ENCODE peak calls at places on chromosome 7, in six cellular contexts. One of them, this sample, is unnamed.
A peak's percentile ranks its signal among the peaks of the same experiment; 100 is the strongest.

GRCh38 chr7:35680403-35681013 is 14.4 kb downstream of the HERPUD2 start:
- DNase-seq in osteoblast: peak; percentile 76
- DNase-seq in OCI-LY7: no peak
- DNase-seq in Panc1: no peak
- DNase-seq in IMR-90: no peak
- DNase-seq in neural progenitor cell: no peak
- DNase-seq in this sample: no peak

GRCh38 chr7:12570529-12571461 is at the start of gene SCIN:
- DNase-seq in osteoblast: peak; percentile 87
- DNase-seq in OCI-LY7: no peak
- DNase-seq in Panc1: no peak
- DNase-seq in IMR-90: no peak
- DNase-seq in neural progenitor cell: peak; percentile 61
- DNase-seq in this sample: peak; percentile 74

GRCh38 chr7:114663502-114663901 is 248.9 kb downstream of the FOXP2 start:
- DNase-seq in osteoblast: no peak
- DNase-seq in OCI-LY7: peak; percentile 1
- DNase-seq in Panc1: no peak
- DNase-seq in IMR-90: peak; percentile 34
- DNase-seq in neural progenitor cell: peak; percentile 34
- DNase-seq in this sample: no peak

GRCh38 chr7:157547611-157548010 is 210.8 kb downstream of the DNAJB6 start:
- DNase-seq in osteoblast: peak; percentile 61
- DNase-seq in OCI-LY7: no peak
- DNase-seq in Panc1: no peak
- DNase-seq in IMR-90: no peak
- DNase-seq in neural progenitor cell: no peak
- DNase-seq in this sample: no peak

GRCh38 chr7:129771928-129772479 is 160.5 kb downstream of the NRF1 start:
- DNase-seq in osteoblast: peak; percentile 81
- DNase-seq in OCI-LY7: no peak
- DNase-seq in Panc1: no peak
- DNase-seq in IMR-90: no peak
- DNase-seq in neural progenitor cell: peak; percentile 56
- DNase-seq in this sample: no peak

GRCh38 chr7:129914536-129915272 is 38.1 kb downstream of the UBE2H start:
- DNase-seq in osteoblast: no peak
- DNase-seq in OCI-LY7: no peak
- DNase-seq in Panc1: no peak
- DNase-seq in IMR-90: no peak
- DNase-seq in neural progenitor cell: no peak
- DNase-seq in this sample: no peak

GRCh38 chr7:129989466-129989865 is 36.7 kb upstream of the UBE2H start:
- DNase-seq in osteoblast: no peak
- DNase-seq in OCI-LY7: no peak
- DNase-seq in Panc1: no peak
- DNase-seq in IMR-90: no peak
- DNase-seq in neural progenitor cell: no peak
- DNase-seq in this sample: no peak

GRCh38 chr7:44282601-44283171 is 42.7 kb downstream of the CAMK2B start:
- DNase-seq in osteoblast: peak; percentile 82
- DNase-seq in OCI-LY7: no peak
- DNase-seq in Panc1: no peak
- DNase-seq in IMR-90: no peak
- DNase-seq in neural progenitor cell: no peak
- DNase-seq in this sample: peak; percentile 28

GRCh38 chr7:91550931-91551330 is 286.7 kb downstream of the FZD1 start:
- DNase-seq in osteoblast: no peak
- DNase-seq in OCI-LY7: no peak
- DNase-seq in Panc1: no peak
- DNase-seq in IMR-90: no peak
- DNase-seq in neural progenitor cell: no peak
- DNase-seq in this sample: no peak

GRCh38 chr7:23333671-23334246 is 34.6 kb downstream of the MALSU1 start:
- DNase-seq in osteoblast: peak; percentile 88
- DNase-seq in OCI-LY7: no peak
- DNase-seq in Panc1: peak; percentile 80
- DNase-seq in IMR-90: peak; percentile 96
- DNase-seq in neural progenitor cell: no peak
- DNase-seq in this sample: no peak

GRCh38 chr7:73701357-73701995 is 18.0 kb downstream of the STX1A start:
- DNase-seq in osteoblast: peak; percentile 97
- DNase-seq in OCI-LY7: peak; percentile 35
- DNase-seq in Panc1: peak; percentile 76
- DNase-seq in IMR-90: peak; percentile 33
- DNase-seq in neural progenitor cell: peak; percentile 75
- DNase-seq in this sample: no peak

GRCh38 chr7:44697136-44698045 is 51.3 kb upstream of the ZMIZ2 start:
- DNase-seq in osteoblast: no peak
- DNase-seq in OCI-LY7: no peak
- DNase-seq in Panc1: no peak
- DNase-seq in IMR-90: no peak
- DNase-seq in neural progenitor cell: no peak
- DNase-seq in this sample: no peak

GRCh38 chr7:106916689-106917088 is 51.6 kb downstream of the PIK3CG start:
- DNase-seq in osteoblast: no peak
- DNase-seq in OCI-LY7: no peak
- DNase-seq in Panc1: no peak
- DNase-seq in IMR-90: peak; percentile 15
- DNase-seq in neural progenitor cell: no peak
- DNase-seq in this sample: no peak

GRCh38 chr7:158470336-158470735 is 117.3 kb downstream of the PTPRN2 start:
- DNase-seq in osteoblast: no peak
- DNase-seq in OCI-LY7: no peak
- DNase-seq in Panc1: no peak
- DNase-seq in IMR-90: no peak
- DNase-seq in neural progenitor cell: no peak
- DNase-seq in this sample: no peak

GRCh38 chr7:158827411-158828342 is 1.6 kb downstream of the ESYT2 start:
- DNase-seq in osteoblast: peak; percentile 84
- DNase-seq in OCI-LY7: peak; percentile 23
- DNase-seq in Panc1: no peak
- DNase-seq in IMR-90: peak; percentile 40
- DNase-seq in neural progenitor cell: no peak
- DNase-seq in this sample: no peak

GRCh38 chr7:75639071-75639892 is 99.5 kb downstream of the HIP1 start:
- DNase-seq in osteoblast: peak; percentile 94
- DNase-seq in OCI-LY7: peak; percentile 41
- DNase-seq in Panc1: no peak
- DNase-seq in IMR-90: peak; percentile 22
- DNase-seq in neural progenitor cell: peak; percentile 93
- DNase-seq in this sample: peak; percentile 78

GRCh38 chr7:115933463-115933862 is 97.1 kb downstream of the TFEC start:
- DNase-seq in osteoblast: no peak
- DNase-seq in OCI-LY7: no peak
- DNase-seq in Panc1: no peak
- DNase-seq in IMR-90: no peak
- DNase-seq in neural progenitor cell: no peak
- DNase-seq in this sample: no peak

GRCh38 chr7:16984346-16984745 is 102.6 kb upstream of the AGR3 start:
- DNase-seq in osteoblast: no peak
- DNase-seq in OCI-LY7: no peak
- DNase-seq in Panc1: no peak
- DNase-seq in IMR-90: no peak
- DNase-seq in neural progenitor cell: no peak
- DNase-seq in this sample: no peak

GRCh38 chr7:107048783-107049418 is 4.4 kb downstream of the PRKAR2B start:
- DNase-seq in osteoblast: no peak
- DNase-seq in OCI-LY7: no peak
- DNase-seq in Panc1: no peak
- DNase-seq in IMR-90: no peak
- DNase-seq in neural progenitor cell: no peak
- DNase-seq in this sample: no peak

GRCh38 chr7:142556745-142557144 is 192.5 kb upstream of the PRSS1 start:
- DNase-seq in osteoblast: peak; percentile 84
- DNase-seq in OCI-LY7: no peak
- DNase-seq in Panc1: peak; percentile 94
- DNase-seq in IMR-90: peak; percentile 99
- DNase-seq in neural progenitor cell: no peak
- DNase-seq in this sample: no peak

GRCh38 chr7:68792351-68792750 is 805.9 kb upstream of the AUTS2 start:
- DNase-seq in osteoblast: no peak
- DNase-seq in OCI-LY7: no peak
- DNase-seq in Panc1: no peak
- DNase-seq in IMR-90: no peak
- DNase-seq in neural progenitor cell: no peak
- DNase-seq in this sample: no peak

GRCh38 chr7:36287371-36288241 is 102.1 kb upstream of the ANLN start:
- DNase-seq in osteoblast: peak; percentile 65
- DNase-seq in OCI-LY7: peak; percentile 82
- DNase-seq in Panc1: peak; percentile 78
- DNase-seq in IMR-90: no peak
- DNase-seq in neural progenitor cell: no peak
- DNase-seq in this sample: no peak

GRCh38 chr7:5630670-5631069 is 150.8 kb downstream of the RNF216 start:
- DNase-seq in osteoblast: peak; percentile 11
- DNase-seq in OCI-LY7: no peak
- DNase-seq in Panc1: no peak
- DNase-seq in IMR-90: no peak
- DNase-seq in neural progenitor cell: no peak
- DNase-seq in this sample: no peak

DNA sequence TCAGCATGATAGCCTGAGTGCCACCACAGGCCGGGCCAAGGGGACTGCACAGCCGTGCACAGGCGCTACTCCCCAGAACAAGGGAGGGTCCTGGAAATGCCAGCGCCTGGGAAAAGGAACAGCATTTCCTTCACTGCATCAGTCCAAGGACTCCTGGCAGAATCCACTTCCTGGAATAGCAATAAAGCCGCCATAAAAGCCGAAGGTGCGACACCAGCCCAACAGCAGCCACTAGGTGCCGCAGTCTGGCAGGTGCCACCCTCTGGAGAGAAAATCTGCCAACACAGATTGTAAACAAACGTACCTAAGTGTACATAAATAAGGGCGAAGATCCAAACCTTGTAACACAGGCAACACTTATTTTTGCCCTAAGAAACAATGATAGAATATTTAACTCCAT is 22.3 kb downstream of the VOPP1 start:
- DNase-seq in osteoblast: no peak
- DNase-seq in OCI-LY7: peak; percentile 68
- DNase-seq in Panc1: no peak
- DNase-seq in IMR-90: no peak
- DNase-seq in neural progenitor cell: no peak
- DNase-seq in this sample: peak; percentile 76
- TF ChIP-seq CTCF in osteoblast: no peak
- TF ChIP-seq CTCF in OCI-LY7: peak; percentile 97
- TF ChIP-seq CTCF in Panc1: peak; percentile 95
- TF ChIP-seq CTCF in IMR-90: no peak
- TF ChIP-seq CTCF in neural progenitor cell: peak; percentile 18
- TF ChIP-seq CTCF in this sample: peak; percentile 56

GRCh38 chr7:43116451-43116850 is 4.0 kb downstream of the HECW1 start:
- DNase-seq in osteoblast: no peak
- DNase-seq in OCI-LY7: peak; percentile 59
- DNase-seq in Panc1: no peak
- DNase-seq in IMR-90: no peak
- DNase-seq in neural progenitor cell: no peak
- DNase-seq in this sample: no peak

GRCh38 chr7:43117025-43117424 is 4.6 kb downstream of the HECW1 start:
- DNase-seq in osteoblast: no peak
- DNase-seq in OCI-LY7: no peak
- DNase-seq in Panc1: no peak
- DNase-seq in IMR-90: peak; percentile 19
- DNase-seq in neural progenitor cell: no peak
- DNase-seq in this sample: no peak

GRCh38 chr7:43123457-43123856 is 11.0 kb downstream of the HECW1 start:
- DNase-seq in osteoblast: no peak
- DNase-seq in OCI-LY7: no peak
- DNase-seq in Panc1: no peak
- DNase-seq in IMR-90: no peak
- DNase-seq in neural progenitor cell: no peak
- DNase-seq in this sample: no peak

GRCh38 chr7:43117842-43118241 is 5.4 kb downstream of the HECW1 start:
- DNase-seq in osteoblast: no peak
- DNase-seq in OCI-LY7: no peak
- DNase-seq in Panc1: no peak
- DNase-seq in IMR-90: no peak
- DNase-seq in neural progenitor cell: no peak
- DNase-seq in this sample: no peak

GRCh38 chr7:43119371-43120069 is 7.1 kb downstream of the HECW1 start:
- DNase-seq in osteoblast: peak; percentile 83
- DNase-seq in OCI-LY7: no peak
- DNase-seq in Panc1: no peak
- DNase-seq in IMR-90: peak; percentile 90
- DNase-seq in neural progenitor cell: no peak
- DNase-seq in this sample: no peak
- H3K4me1 ChIP-seq in osteoblast: peaks cover 5% of the 10 kb centered on the region
- H3K4me1 ChIP-seq in OCI-LY7: peaks cover 62% of the 10 kb centered on the region
- H3K4me1 ChIP-seq in Panc1: no peaks in the 10 kb centered on the region
- H3K4me1 ChIP-seq in IMR-90: peaks cover 13% of the 10 kb centered on the region
- H3K4me1 ChIP-seq in neural progenitor cell: peaks cover 4% of the 10 kb centered on the region
- H3K4me1 ChIP-seq in this sample: no peaks in the 10 kb centered on the region

GRCh38 chr7:127715901-127716300 is 63.9 kb downstream of the SND1 start:
- DNase-seq in osteoblast: no peak
- DNase-seq in OCI-LY7: no peak
- DNase-seq in Panc1: no peak
- DNase-seq in IMR-90: no peak
- DNase-seq in neural progenitor cell: no peak
- DNase-seq in this sample: no peak
- TF ChIP-seq CTCF in osteoblast: no peak
- TF ChIP-seq CTCF in OCI-LY7: no peak
- TF ChIP-seq CTCF in Panc1: no peak
- TF ChIP-seq CTCF in IMR-90: no peak
- TF ChIP-seq CTCF in neural progenitor cell: no peak
- TF ChIP-seq CTCF in this sample: no peak

GRCh38 chr7:108418941-108419340 is 37.3 kb downstream of the NRCAM start:
- DNase-seq in osteoblast: no peak
- DNase-seq in OCI-LY7: no peak
- DNase-seq in Panc1: no peak
- DNase-seq in IMR-90: no peak
- DNase-seq in neural progenitor cell: no peak
- DNase-seq in this sample: no peak

GRCh38 chr7:108419961-108420360 is 36.3 kb downstream of the NRCAM start:
- DNase-seq in osteoblast: no peak
- DNase-seq in OCI-LY7: no peak
- DNase-seq in Panc1: no peak
- DNase-seq in IMR-90: no peak
- DNase-seq in neural progenitor cell: no peak
- DNase-seq in this sample: no peak

GRCh38 chr7:108417926-108418325 is 38.3 kb downstream of the NRCAM start:
- DNase-seq in osteoblast: no peak
- DNase-seq in OCI-LY7: no peak
- DNase-seq in Panc1: no peak
- DNase-seq in IMR-90: no peak
- DNase-seq in neural progenitor cell: no peak
- DNase-seq in this sample: no peak

GRCh38 chr7:108415821-108416536 is 40.3 kb downstream of the NRCAM start:
- DNase-seq in osteoblast: peak; percentile 57
- DNase-seq in OCI-LY7: peak; percentile 58
- DNase-seq in Panc1: no peak
- DNase-seq in IMR-90: no peak
- DNase-seq in neural progenitor cell: peak; percentile 20
- DNase-seq in this sample: no peak

DNA sequence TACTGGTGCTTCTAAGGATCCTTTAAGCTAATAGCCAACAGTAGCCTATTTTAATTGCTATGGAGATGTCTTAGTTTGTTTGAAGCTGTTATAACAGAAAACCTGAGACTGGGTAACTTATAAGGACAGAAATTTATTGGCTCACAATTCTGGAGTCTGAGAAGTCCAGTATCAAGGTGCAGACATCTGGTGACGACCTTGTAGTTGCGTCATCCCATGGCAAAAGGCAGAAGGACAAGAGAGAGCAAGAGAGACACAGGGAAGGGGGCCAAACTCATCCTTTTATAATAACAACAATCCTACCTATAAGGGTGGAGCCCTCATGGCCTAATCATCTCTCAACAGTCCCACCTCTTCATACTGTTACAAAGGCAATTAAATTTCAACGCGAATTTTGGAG is 39.1 kb downstream of the NRCAM start:
- DNase-seq in osteoblast: no peak
- DNase-seq in OCI-LY7: no peak
- DNase-seq in Panc1: no peak
- DNase-seq in IMR-90: no peak
- DNase-seq in neural progenitor cell: no peak
- DNase-seq in this sample: no peak
- H3K4me1 ChIP-seq in osteoblast: peaks cover 13% of the 10 kb centered on the region
- H3K4me1 ChIP-seq in OCI-LY7: peaks cover 44% of the 10 kb centered on the region
- H3K4me1 ChIP-seq in Panc1: no peaks in the 10 kb centered on the region
- H3K4me1 ChIP-seq in IMR-90: no peaks in the 10 kb centered on the region
- H3K4me1 ChIP-seq in neural progenitor cell: peaks cover 34% of the 10 kb centered on the region
- H3K4me1 ChIP-seq in this sample: no peaks in the 10 kb centered on the region